ENCODE peak calls at places on chromosome 5, in four cellular contexts. One of them, this sample, is unnamed.

GRCh38 chr5:73318308-73318719 is 130.3 kb downstream of the FOXD1 start:
- DNase-seq in cardiac muscle cell: no peak
- DNase-seq in IMR-90: peak
- DNase-seq in A549: no peak
- DNase-seq in this sample: no peak

GRCh38 chr5:65986796-65987195 is 60.4 kb downstream of the ERBIN start:
- DNase-seq in cardiac muscle cell: no peak
- DNase-seq in IMR-90: no peak
- DNase-seq in A549: no peak
- DNase-seq in this sample: no peak

GRCh38 chr5:179730852-179731251 is 1.8 kb upstream of the MAML1 start:
- DNase-seq in cardiac muscle cell: no peak
- DNase-seq in IMR-90: no peak
- DNase-seq in A549: no peak
- DNase-seq in this sample: no peak

GRCh38 chr5:130937046-130937445 is 228.0 kb downstream of the HINT1 start:
- DNase-seq in cardiac muscle cell: no peak
- DNase-seq in IMR-90: no peak
- DNase-seq in A549: no peak
- DNase-seq in this sample: no peak

GRCh38 chr5:75729321-75729720 is 12.1 kb upstream of the POC5 start:
- DNase-seq in cardiac muscle cell: no peak
- DNase-seq in IMR-90: no peak
- DNase-seq in A549: no peak
- DNase-seq in this sample: no peak

GRCh38 chr5:169100735-169101075 is 200.2 kb downstream of the SLIT3 start:
- DNase-seq in cardiac muscle cell: no peak
- DNase-seq in IMR-90: no peak
- DNase-seq in A549: peak
- DNase-seq in this sample: no peak

GRCh38 chr5:1280177-1281037 is 14.5 kb downstream of the TERT start:
- DNase-seq in cardiac muscle cell: no peak
- DNase-seq in IMR-90: no peak
- DNase-seq in A549: no peak
- DNase-seq in this sample: no peak

GRCh38 chr5:142821733-142822487 is 51.7 kb downstream of the ARHGAP26 start:
- DNase-seq in cardiac muscle cell: no peak
- DNase-seq in IMR-90: peak
- DNase-seq in A549: peak
- DNase-seq in this sample: no peak

GRCh38 chr5:108905818-108906217 is 158.1 kb downstream of the FER start:
- DNase-seq in cardiac muscle cell: no peak
- DNase-seq in IMR-90: no peak
- DNase-seq in A549: no peak
- DNase-seq in this sample: no peak

GRCh38 chr5:143569722-143570567 is 166.5 kb upstream of the NR3C1 start:
- DNase-seq in cardiac muscle cell: no peak
- DNase-seq in IMR-90: no peak
- DNase-seq in A549: no peak
- DNase-seq in this sample: no peak

GRCh38 chr5:77086611-77087483 is at the start of gene ZBED3:
- DNase-seq in cardiac muscle cell: peak
- DNase-seq in IMR-90: peak
- DNase-seq in A549: peak
- DNase-seq in this sample: peak

GRCh38 chr5:119386945-119387344 is 31.1 kb downstream of the TNFAIP8 start:
- DNase-seq in cardiac muscle cell: peak
- DNase-seq in IMR-90: peak
- DNase-seq in A549: no peak
- DNase-seq in this sample: no peak

GRCh38 chr5:21236896-21237830 is 1249.2 kb upstream of the CDH18 start:
- DNase-seq in cardiac muscle cell: no peak
- DNase-seq in IMR-90: no peak
- DNase-seq in A549: no peak
- DNase-seq in this sample: no peak

GRCh38 chr5:171757853-171758535 is 27.6 kb upstream of the SMIM23 start:
- DNase-seq in cardiac muscle cell: no peak
- DNase-seq in IMR-90: peak
- DNase-seq in A549: peak
- DNase-seq in this sample: no peak

GRCh38 chr5:31075981-31076380 is 117.5 kb upstream of the CDH6 start:
- DNase-seq in cardiac muscle cell: no peak
- DNase-seq in IMR-90: no peak
- DNase-seq in A549: no peak
- DNase-seq in this sample: no peak

GRCh38 chr5:151683936-151684586 is 2.7 kb downstream of the SPARC start:
- DNase-seq in cardiac muscle cell: no peak
- DNase-seq in IMR-90: no peak
- DNase-seq in A549: no peak
- DNase-seq in this sample: no peak

GRCh38 chr5:1078206-1078605 is 33.7 kb downstream of the SLC12A7 start:
- DNase-seq in cardiac muscle cell: no peak
- DNase-seq in IMR-90: no peak
- DNase-seq in A549: no peak
- DNase-seq in this sample: no peak

GRCh38 chr5:10655041-10655685 is 91.3 kb downstream of the ANKRD33B start:
- DNase-seq in cardiac muscle cell: no peak
- DNase-seq in IMR-90: no peak
- DNase-seq in A549: no peak
- DNase-seq in this sample: no peak

GRCh38 chr5:126373621-126374416 is 49.4 kb upstream of the GRAMD2B start:
- DNase-seq in cardiac muscle cell: no peak
- DNase-seq in IMR-90: no peak
- DNase-seq in A549: no peak
- DNase-seq in this sample: no peak

GRCh38 chr5:58775699-58776098 is 192.8 kb downstream of the RAB3C start:
- DNase-seq in cardiac muscle cell: no peak
- DNase-seq in IMR-90: no peak
- DNase-seq in A549: no peak
- DNase-seq in this sample: no peak

GRCh38 chr5:16550316-16550952 is 66.4 kb downstream of the RETREG1 start:
- DNase-seq in cardiac muscle cell: peak
- DNase-seq in IMR-90: peak
- DNase-seq in A549: peak
- DNase-seq in this sample: no peak

GRCh38 chr5:167061695-167062094 is 1229.8 kb upstream of the WWC1 start:
- DNase-seq in cardiac muscle cell: no peak
- DNase-seq in IMR-90: no peak
- DNase-seq in A549: no peak
- DNase-seq in this sample: no peak

GRCh38 chr5:102975040-102975439 is 144.9 kb downstream of the GIN1 start:
- DNase-seq in cardiac muscle cell: no peak
- DNase-seq in IMR-90: no peak
- DNase-seq in A549: no peak
- DNase-seq in this sample: no peak

GRCh38 chr5:102975457-102976182 is 144.3 kb downstream of the GIN1 start:
- DNase-seq in cardiac muscle cell: no peak
- DNase-seq in IMR-90: peak
- DNase-seq in A549: no peak
- DNase-seq in this sample: no peak

GRCh38 chr5:102974177-102974576 is 145.8 kb downstream of the GIN1 start:
- DNase-seq in cardiac muscle cell: no peak
- DNase-seq in IMR-90: no peak
- DNase-seq in A549: no peak
- DNase-seq in this sample: no peak

GRCh38 chr5:102971693-102972293 is 148.1 kb downstream of the GIN1 start:
- DNase-seq in cardiac muscle cell: peak
- DNase-seq in IMR-90: peak
- DNase-seq in A549: peak
- DNase-seq in this sample: no peak
- TF ChIP-seq CTCF in cardiac muscle cell: peak
- TF ChIP-seq CTCF in IMR-90: peak
- TF ChIP-seq CTCF in A549: peak
- TF ChIP-seq CTCF in this sample: peak

DNA sequence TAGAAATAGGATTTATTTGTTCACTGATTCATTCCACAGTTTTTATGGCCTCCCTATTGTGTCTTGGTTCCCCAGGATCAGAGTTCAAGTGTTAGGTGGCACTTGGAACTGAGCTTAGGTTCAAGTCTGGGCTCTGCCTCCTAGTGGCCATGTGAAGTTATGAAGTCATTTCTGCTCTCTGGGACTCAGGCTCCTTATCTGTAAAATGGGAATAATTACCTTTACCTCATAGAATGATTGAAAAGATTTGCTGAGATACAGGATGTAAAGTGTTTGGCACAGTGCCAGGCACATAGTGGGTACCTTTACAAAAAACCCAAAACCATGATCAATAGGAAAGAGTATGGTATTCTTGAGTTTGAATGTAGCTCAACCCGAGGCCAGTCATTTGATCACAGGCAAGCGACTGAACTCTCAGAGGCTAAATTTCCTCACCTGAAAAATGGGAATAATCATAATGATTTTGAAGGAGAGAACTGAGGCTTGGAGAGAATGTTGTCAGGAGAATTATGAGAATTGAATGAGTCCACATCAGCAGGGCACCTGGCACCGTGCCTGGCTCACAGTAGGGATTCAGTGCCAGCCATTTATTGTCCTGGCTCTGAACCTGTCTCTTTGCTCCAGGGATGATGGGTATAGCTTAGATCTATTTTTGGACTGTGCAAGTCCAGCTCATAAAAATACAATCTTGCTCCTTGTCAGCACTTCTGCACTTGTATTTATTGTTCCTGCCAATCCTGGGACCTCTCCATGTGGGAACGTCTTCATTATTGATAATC is 10.7 kb downstream of the NSG2 start:
- DNase-seq in cardiac muscle cell: no peak
- DNase-seq in IMR-90: no peak
- DNase-seq in A549: no peak
- DNase-seq in this sample: no peak
- TF ChIP-seq CTCF in cardiac muscle cell: no peak
- TF ChIP-seq CTCF in IMR-90: no peak
- TF ChIP-seq CTCF in A549: no peak
- TF ChIP-seq CTCF in this sample: no peak

GRCh38 chr5:159089675-159090074 is 10.0 kb downstream of the EBF1 start:
- DNase-seq in cardiac muscle cell: no peak
- DNase-seq in IMR-90: no peak
- DNase-seq in A549: no peak
- DNase-seq in this sample: no peak
- TF ChIP-seq CTCF in cardiac muscle cell: no peak
- TF ChIP-seq CTCF in IMR-90: no peak
- TF ChIP-seq CTCF in A549: no peak
- TF ChIP-seq CTCF in this sample: no peak

GRCh38 chr5:150045512-150045911 is 40.8 kb downstream of the CSF1R start:
- DNase-seq in cardiac muscle cell: no peak
- DNase-seq in IMR-90: no peak
- DNase-seq in A549: no peak
- DNase-seq in this sample: no peak
- TF ChIP-seq CTCF in cardiac muscle cell: no peak
- TF ChIP-seq CTCF in IMR-90: no peak
- TF ChIP-seq CTCF in A549: no peak
- TF ChIP-seq CTCF in this sample: no peak

GRCh38 chr5:152995214-152995725 is 495.2 kb upstream of the GRIA1 start:
- DNase-seq in cardiac muscle cell: no peak
- DNase-seq in IMR-90: no peak
- DNase-seq in A549: no peak
- DNase-seq in this sample: no peak

GRCh38 chr5:152990771-152991170 is 499.7 kb upstream of the GRIA1 start:
- DNase-seq in cardiac muscle cell: no peak
- DNase-seq in IMR-90: no peak
- DNase-seq in A549: no peak
- DNase-seq in this sample: no peak

GRCh38 chr5:152987156-152987555 is 503.3 kb upstream of the GRIA1 start:
- DNase-seq in cardiac muscle cell: no peak
- DNase-seq in IMR-90: no peak
- DNase-seq in A549: no peak
- DNase-seq in this sample: no peak

GRCh38 chr5:152994040-152994439 is 496.4 kb upstream of the GRIA1 start:
- DNase-seq in cardiac muscle cell: no peak
- DNase-seq in IMR-90: no peak
- DNase-seq in A549: no peak
- DNase-seq in this sample: no peak

GRCh38 chr5:152990217-152990616 is 500.3 kb upstream of the GRIA1 start:
- DNase-seq in cardiac muscle cell: no peak
- DNase-seq in IMR-90: no peak
- DNase-seq in A549: no peak
- DNase-seq in this sample: no peak
- TF ChIP-seq CTCF in cardiac muscle cell: no peak
- TF ChIP-seq CTCF in IMR-90: no peak
- TF ChIP-seq CTCF in A549: no peak
- TF ChIP-seq CTCF in this sample: no peak

DNA sequence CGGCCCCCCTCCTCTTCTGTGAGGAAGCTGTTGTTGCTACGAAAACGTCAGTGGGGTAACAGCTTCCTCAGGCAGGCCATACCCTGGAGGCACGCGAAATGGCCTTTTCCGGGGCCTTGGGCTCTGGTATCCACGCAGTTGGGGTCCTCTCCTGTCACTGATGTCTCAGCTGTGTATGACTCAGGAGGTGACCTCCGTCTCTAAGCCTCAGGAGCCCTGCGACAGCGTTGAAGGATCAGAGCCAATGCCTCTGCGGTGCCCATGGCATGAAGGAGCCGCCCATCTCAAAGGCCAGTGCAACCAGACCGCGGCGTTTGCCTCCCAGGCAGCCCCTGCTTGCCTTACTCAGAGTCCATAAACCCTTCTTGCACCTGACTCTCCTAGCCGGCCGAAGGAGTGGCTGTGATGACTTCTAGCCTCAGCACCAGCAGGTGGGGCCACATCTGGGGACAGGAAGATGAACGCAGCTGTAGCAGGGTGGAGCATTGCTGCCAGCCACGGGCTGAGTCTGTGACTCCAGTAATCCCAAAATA is 1.0 kb upstream of the MXD3 start:
- DNase-seq in cardiac muscle cell: peak
- DNase-seq in IMR-90: no peak
- DNase-seq in A549: no peak
- DNase-seq in this sample: no peak
- TF ChIP-seq CTCF in cardiac muscle cell: no peak
- TF ChIP-seq CTCF in IMR-90: no peak
- TF ChIP-seq CTCF in A549: no peak
- TF ChIP-seq CTCF in this sample: no peak

DNA sequence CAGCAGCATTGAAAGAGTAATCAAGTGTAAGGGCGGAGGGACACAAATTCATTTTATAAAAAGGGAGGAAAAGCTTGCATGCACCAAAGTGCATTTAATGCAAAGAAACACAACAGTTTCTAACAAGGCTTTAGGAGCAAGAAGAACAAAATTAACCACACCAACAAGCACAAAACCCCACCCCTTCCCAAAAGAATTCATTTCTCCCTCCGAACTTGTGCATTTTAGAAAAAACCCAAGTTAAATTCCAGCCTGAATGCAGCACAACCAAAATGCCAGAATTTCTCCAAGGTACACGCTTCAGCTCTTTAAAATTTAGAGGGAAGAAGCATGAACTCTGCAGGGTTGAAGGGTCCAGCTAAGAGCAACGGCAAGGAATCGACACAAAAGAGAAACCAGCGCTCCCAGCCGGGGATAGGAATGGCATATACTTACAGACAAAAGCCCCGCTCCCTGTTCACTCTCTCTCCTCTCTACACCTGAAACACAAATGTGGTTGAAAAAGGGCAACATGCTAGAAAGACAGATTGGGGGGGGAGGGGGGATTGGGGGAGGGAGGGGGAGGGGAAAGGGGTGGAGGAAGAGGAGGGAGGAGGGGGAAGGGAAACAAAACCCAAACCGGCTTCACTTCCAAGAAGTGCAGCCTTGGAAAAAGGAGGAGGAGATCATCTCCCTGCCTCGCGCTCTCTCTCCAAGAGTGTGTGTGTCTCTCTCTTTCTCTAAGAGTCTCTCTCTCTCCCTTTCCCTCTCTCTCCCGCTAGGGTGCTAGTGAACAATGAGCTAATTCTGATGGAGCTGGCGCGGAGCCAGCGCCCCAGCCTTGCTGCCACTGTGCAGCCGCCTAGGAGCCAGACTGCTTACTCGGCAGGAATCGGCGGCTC is at the start of gene NREP:
- DNase-seq in cardiac muscle cell: peak
- DNase-seq in IMR-90: peak
- DNase-seq in A549: peak
- DNase-seq in this sample: peak
- TF ChIP-seq CTCF in cardiac muscle cell: peak
- TF ChIP-seq CTCF in IMR-90: peak
- TF ChIP-seq CTCF in A549: no peak
- TF ChIP-seq CTCF in this sample: peak

This sample was measured in osteocyte.